ENCODE peak calls at places on chromosomes 5 and 9, in seven cellular contexts. Q is astrocyte, V is ascending aorta, A is SK-N-MC, X is left ventricle myocardium inferior, D is GM23248, O is coronary artery. R is an unnamed sample.

GRCh38 chr5:72815580-72816296 is 723 bp upstream of the TNPO1 start:
- DNase-seq in O (no peak), D (no peak), X (no peak), V (no peak), A (no peak), Q (no peak), R (no peak)

GRCh38 chr9:107896544-107896943 is 407.0 kb upstream of the KLF4 start:
- DNase-seq in A (no peak), Q (no peak), X (no peak), V (no peak), D (no peak), O (no peak), R (no peak)

GRCh38 chr9:36903541-36904435 is 130.3 kb downstream of the PAX5 start:
- DNase-seq in V (no peak), D (peak), A (no peak), X (no peak), Q (peak), O (no peak), R (no peak)

GRCh38 chr9:70561111-70561510 is 146.7 kb upstream of the KLF9 start:
- DNase-seq in V (no peak), D (no peak), A (no peak), Q (no peak), O (no peak), X (no peak), R (no peak)

GRCh38 chr5:14557203-14557725 is 24.3 kb upstream of the OTULINL start:
- DNase-seq in A (no peak), D (no peak), X (peak), V (no peak), Q (no peak), O (no peak), R (no peak)

GRCh38 chr5:56327810-56328209 is 94.7 kb upstream of the ANKRD55 start:
- DNase-seq in A (no peak), V (no peak), O (no peak), D (no peak), X (no peak), Q (no peak), R (no peak)

GRCh38 chr5:72379936-72380335 is 59.8 kb downstream of the PTCD2 start:
- DNase-seq in Q (no peak), D (peak), V (no peak), O (no peak), A (no peak), X (no peak), R (peak)

GRCh38 chr9:117415584-117415937 is 704 bp upstream of the ASTN2 start:
- DNase-seq in D (no peak), O (no peak), A (no peak), X (no peak), Q (no peak), V (no peak), R (no peak)

GRCh38 chr9:132622144-132622543 is 39.7 kb downstream of the BARHL1 start:
- DNase-seq in D (peak), A (no peak), O (no peak), Q (peak), V (no peak), X (no peak), R (peak)

GRCh38 chr5:172713113-172713808 is 57.7 kb downstream of the DUSP1 start:
- DNase-seq in D (peak), O (no peak), X (peak), A (no peak), Q (no peak), V (no peak), R (no peak)

GRCh38 chr5:168529361-168530234 is 493 bp downstream of the FBLL1 start:
- DNase-seq in D (peak), X (no peak), A (no peak), Q (no peak), V (no peak), O (no peak), R (no peak)

GRCh38 chr5:123012321-123012720 is 24.2 kb downstream of the PPIC start:
- DNase-seq in O (no peak), A (peak), Q (no peak), V (no peak), X (no peak), D (peak), R (no peak)

GRCh38 chr9:115210699-115211098 is 92.7 kb upstream of the TNC start:
- DNase-seq in D (no peak), X (no peak), V (no peak), A (no peak), Q (no peak), O (no peak), R (no peak)

GRCh38 chr5:143194206-143194605 is 209.3 kb downstream of the NR3C1 start:
- DNase-seq in Q (no peak), V (no peak), A (peak), X (no peak), D (peak), O (no peak), R (no peak)

GRCh38 chr5:145681686-145682085 is 153.5 kb downstream of the PRELID2 start:
- DNase-seq in V (no peak), Q (peak), D (peak), A (peak), X (no peak), O (no peak), R (peak)

GRCh38 chr5:90940227-90940995 is 381.8 kb downstream of the ADGRV1 start:
- DNase-seq in O (no peak), V (no peak), D (peak), Q (peak), X (no peak), A (no peak), R (peak)

GRCh38 chr5:72018158-72018803 is 89.0 kb upstream of the MAP1B start:
- DNase-seq in Q (no peak), A (peak), X (peak), V (no peak), D (peak), O (no peak), R (no peak)

GRCh38 chr5:175247146-175247545 is 196.8 kb downstream of the DRD1 start:
- DNase-seq in O (no peak), A (no peak), D (peak), X (no peak), Q (peak), V (no peak), R (no peak)

GRCh38 chr5:34789021-34789531 is 49.9 kb upstream of the TTC23L start:
- DNase-seq in O (no peak), V (no peak), D (peak), Q (peak), A (no peak), X (no peak), R (no peak)

GRCh38 chr9:68678430-68678829 is 26.6 kb upstream of the PIP5K1B start:
- DNase-seq in D (peak), O (no peak), A (no peak), X (no peak), V (no peak), Q (no peak), R (no peak)

GRCh38 chr9:137218754-137219271 is 3.2 kb downstream of the RNF208 start:
- DNase-seq in X (no peak), A (no peak), O (no peak), D (peak), V (no peak), Q (peak), R (no peak)

GRCh38 chr9:137460363-137461315 is 1.5 kb upstream of the NSMF start:
- DNase-seq in D (no peak), A (no peak), O (peak), V (no peak), X (no peak), Q (no peak), R (no peak)

GRCh38 chr5:157520911-157521703 is 54.5 kb downstream of the ADAM19 start:
- DNase-seq in O (peak), V (no peak), Q (peak), D (peak), A (no peak), X (peak), R (no peak)

GRCh38 chr9:38671372-38671731 is 48.6 kb downstream of the FAM240B start:
- DNase-seq in Q (no peak), X (no peak), O (no peak), V (no peak), A (no peak), D (no peak), R (no peak)

GRCh38 chr5:104247260-104247659 is 684.7 kb upstream of the NUDT12 start:
- DNase-seq in V (no peak), D (no peak), X (no peak), A (no peak), Q (no peak), O (no peak), R (no peak)

GRCh38 chr5:152349683-152350526 is 55.2 kb downstream of the NMUR2 start:
- DNase-seq in A (no peak), Q (peak), V (no peak), X (peak), O (no peak), D (peak), R (no peak)

GRCh38 chr5:157819502-157820125 is 39.3 kb downstream of the CLINT1 start:
- DNase-seq in V (no peak), Q (no peak), X (no peak), A (no peak), O (no peak), D (no peak), R (no peak)

GRCh38 chr5:176731506-176732192 is 78.7 kb upstream of the UNC5A start:
- DNase-seq in X (no peak), V (no peak), O (no peak), D (no peak), Q (no peak), A (no peak), R (no peak)

GRCh38 chr5:41598011-41598410 is 87.6 kb upstream of the PLCXD3 start:
- DNase-seq in X (no peak), A (no peak), D (peak), O (no peak), Q (peak), V (no peak), R (no peak)

GRCh38 chr5:55593115-55593472 is 58.3 kb upstream of the PLPP1 start:
- DNase-seq in Q (no peak), O (no peak), D (no peak), X (no peak), V (no peak), A (no peak), R (no peak)

GRCh38 chr9:72315510-72316287 is 49.3 kb downstream of the ZFAND5 start:
- DNase-seq in V (no peak), D (peak), X (no peak), Q (peak), O (peak), A (no peak), R (peak)

GRCh38 chr9:99169982-99170761 is 51.6 kb downstream of the ALG2 start:
- DNase-seq in A (no peak), Q (no peak), D (no peak), X (no peak), V (no peak), O (no peak), R (no peak)

GRCh38 chr9:124290053-124290581 is 32.4 kb downstream of the NEK6 start:
- DNase-seq in X (no peak), O (no peak), Q (no peak), D (no peak), A (no peak), V (no peak), R (no peak)

GRCh38 chr9:95460627-95461164 is 56.1 kb downstream of the PTCH1 start:
- DNase-seq in D (no peak), Q (no peak), A (no peak), O (no peak), V (no peak), X (no peak), R (no peak)

GRCh38 chr9:117073539-117074336 is 341.1 kb downstream of the ASTN2 start:
- DNase-seq in D (peak), A (no peak), O (no peak), V (no peak), X (no peak), Q (no peak), R (no peak)

GRCh38 chr5:172380992-172381643 is 73.2 kb downstream of the SH3PXD2B start:
- DNase-seq in O (peak), X (peak), V (no peak), D (peak), Q (peak), A (peak), R (peak)

GRCh38 chr5:14268236-14268701 is 125.1 kb downstream of the TRIO start:
- DNase-seq in X (no peak), D (peak), Q (peak), O (no peak), A (no peak), V (no peak), R (peak)

GRCh38 chr9:86942352-86943222 is 4.7 kb downstream of the GAS1 start:
- DNase-seq in D (no peak), X (no peak), A (no peak), V (no peak), O (no peak), Q (no peak), R (no peak)

GRCh38 chr9:86943871-86944240 is 3.5 kb downstream of the GAS1 start:
- DNase-seq in O (no peak), A (no peak), Q (no peak), X (no peak), V (no peak), D (no peak), R (no peak)

GRCh38 chr9:86944974-86945867 is 2.1 kb downstream of the GAS1 start:
- DNase-seq in Q (no peak), D (peak), O (no peak), V (no peak), X (no peak), A (no peak), R (no peak)

GRCh38 chr9:86941196-86941595 is 6.1 kb downstream of the GAS1 start:
- DNase-seq in X (no peak), V (no peak), A (no peak), D (no peak), Q (no peak), O (no peak), R (no peak)

DNA sequence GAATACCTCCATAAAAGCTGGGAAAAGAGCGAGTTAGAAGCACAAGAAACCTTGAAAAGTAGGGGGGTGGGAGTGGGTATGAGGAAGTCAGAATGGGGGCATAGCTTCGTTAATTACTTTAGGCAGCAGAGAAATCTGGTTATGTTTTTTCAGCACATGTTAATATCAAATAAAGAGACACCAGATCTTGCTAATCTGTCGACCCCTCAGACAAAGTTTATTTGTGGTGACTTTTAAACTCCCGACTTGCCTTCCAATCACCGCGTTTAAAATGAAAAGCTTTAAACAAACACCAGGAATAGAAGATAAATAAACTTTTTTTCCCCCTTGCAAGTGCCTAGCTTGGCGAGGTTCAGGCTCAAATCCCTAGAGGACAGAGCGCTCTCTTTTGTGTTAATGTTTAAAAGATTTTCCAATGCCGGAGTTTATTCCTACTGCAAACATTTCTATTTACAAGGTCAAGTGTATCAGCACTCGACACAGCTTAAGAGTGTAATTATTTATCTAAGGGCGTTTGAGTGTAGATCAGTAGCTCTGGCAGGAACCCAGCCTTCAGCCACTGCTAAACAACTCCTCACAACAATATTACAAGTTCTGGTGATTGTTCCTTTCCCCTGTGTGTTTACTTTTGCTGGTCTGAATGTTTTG is 4.0 kb downstream of the GAS1 start:
- DNase-seq in V (no peak), Q (no peak), X (no peak), O (no peak), A (peak), D (peak), R (no peak)
- H3K4me3 ChIP-seq in V (no peak), Q (no peak), X (peak), O (peak), A (peak), D (peak), R (peak)

GRCh38 chr9:92276223-92277007 is 17.1 kb downstream of the IARS1 start:
- DNase-seq in V (no peak), X (no peak), O (no peak), Q (no peak), D (no peak), A (no peak), R (no peak)

GRCh38 chr9:92275541-92275940 is 18.0 kb downstream of the IARS1 start:
- DNase-seq in X (no peak), O (no peak), V (no peak), D (no peak), A (no peak), Q (no peak), R (no peak)

GRCh38 chr9:92278117-92278516 is 15.4 kb downstream of the IARS1 start:
- DNase-seq in O (no peak), X (no peak), A (no peak), V (no peak), Q (peak), D (peak), R (peak)

DNA sequence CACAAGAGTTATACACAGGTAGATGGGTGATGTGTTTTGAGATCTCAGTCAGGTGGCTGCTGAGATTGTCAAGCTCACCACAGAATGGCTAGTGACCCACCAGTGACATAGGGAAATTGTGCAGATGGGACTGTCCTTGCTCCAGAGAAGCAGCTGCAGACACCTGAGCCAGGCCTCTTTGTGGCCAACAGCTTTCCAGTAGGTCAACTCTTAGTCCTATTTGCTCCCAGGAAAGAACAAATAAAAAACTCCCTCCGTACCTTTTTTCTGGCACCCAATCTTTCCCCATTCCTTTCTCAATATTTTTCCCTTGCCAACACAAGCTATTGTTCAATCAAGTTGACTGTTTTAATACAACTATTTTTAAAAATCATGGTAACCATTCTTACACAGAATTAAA is 14.2 kb downstream of the IARS1 start:
- DNase-seq in Q (no peak), O (no peak), X (no peak), D (no peak), A (no peak), V (no peak), R (no peak)
- H3K4me3 ChIP-seq in Q (no peak), O (no peak), X (no peak), D (no peak), A (no peak), V (no peak), R (no peak)

DNA sequence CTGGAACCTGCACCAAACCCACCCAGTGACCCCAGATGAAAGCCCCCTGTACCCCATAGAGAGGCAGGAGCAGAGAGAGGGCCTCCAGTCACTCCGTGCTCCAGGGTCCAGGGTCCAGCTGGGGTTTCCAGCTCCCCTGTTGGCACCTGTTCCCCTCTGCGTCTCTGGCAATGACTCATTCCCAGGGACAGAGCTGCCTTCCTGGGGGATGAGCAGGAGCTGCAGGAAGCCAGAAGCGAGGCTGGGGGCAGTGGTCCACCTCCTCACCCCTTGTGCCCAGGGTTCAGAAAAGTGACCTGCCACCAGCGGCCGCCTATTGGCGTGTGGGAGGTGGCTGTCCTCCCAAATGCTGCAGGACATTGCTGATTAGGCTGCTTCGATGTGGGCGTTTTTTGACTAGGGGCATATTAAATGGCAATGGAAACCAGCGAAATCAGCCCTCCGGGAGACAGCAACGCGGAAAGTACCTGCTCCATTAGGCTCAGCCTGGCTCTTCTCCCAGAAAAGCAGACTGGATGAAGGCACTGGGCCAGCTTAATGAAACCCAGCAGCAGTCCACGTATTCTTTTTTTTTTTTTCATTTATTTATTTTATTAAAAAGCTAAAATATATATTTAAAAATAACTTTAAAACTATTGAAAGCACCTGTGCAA is 97.4 kb downstream of the DAP start:
- DNase-seq in D (peak), Q (peak), X (no peak), O (peak), V (no peak), A (no peak), R (peak)
- H3K4me3 ChIP-seq in D (no peak), Q (no peak), X (no peak), O (no peak), V (no peak), A (no peak), R (no peak)

GRCh38 chr5:102865510-102866314 is 110.6 kb downstream of the PAM start:
- DNase-seq in X (peak), A (no peak), O (peak), V (peak), D (peak), Q (peak), R (peak)
- H3K4me3 ChIP-seq in X (peak), A (peak), O (peak), V (peak), D (peak), Q (peak), R (peak)

DNA sequence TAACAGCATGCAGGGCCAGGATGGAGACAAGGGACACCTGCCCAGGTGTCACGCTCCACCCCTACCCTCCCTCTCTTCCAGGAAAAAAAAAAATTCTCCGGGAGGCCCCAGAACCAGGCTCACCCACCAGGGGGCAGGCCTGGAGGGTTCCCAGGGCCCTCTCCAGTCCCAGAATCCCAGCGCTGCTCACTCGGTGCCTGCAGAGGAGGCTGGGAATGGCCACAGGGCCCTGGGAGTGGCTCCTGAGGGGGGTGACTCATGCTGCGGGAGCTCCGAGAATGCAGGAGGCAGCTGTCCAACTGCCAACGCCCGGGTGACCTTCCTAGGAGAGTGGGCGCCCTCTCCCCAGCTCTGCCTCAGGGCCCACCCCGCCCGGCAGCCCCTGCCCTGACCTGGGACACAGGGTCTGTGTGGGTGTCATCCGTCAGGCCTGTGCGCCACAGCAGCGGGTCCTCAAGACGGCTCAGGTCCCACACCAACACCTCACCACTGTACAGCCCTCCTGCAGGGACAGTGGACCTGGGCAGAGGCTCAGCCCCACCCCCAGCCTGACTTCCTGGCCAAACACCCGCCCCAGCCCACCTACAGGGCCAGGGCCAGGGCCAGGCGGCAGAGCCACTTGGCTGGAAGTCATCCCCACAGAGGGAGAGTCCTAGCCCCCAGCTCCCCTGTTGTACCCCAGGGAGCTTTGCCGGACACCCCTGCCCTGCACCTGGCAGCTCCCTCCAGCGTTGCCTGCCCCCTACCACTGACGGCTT is 21.2 kb downstream of the DYNC2I2 start:
- DNase-seq in Q (peak), A (no peak), X (peak), D (peak), V (peak), O (peak), R (peak)
- H3K4me3 ChIP-seq in Q (no peak), A (no peak), X (peak), D (peak), V (peak), O (peak), R (no peak)

GRCh38 chr5:43649256-43649655 is 46.3 kb downstream of the NNT start:
- DNase-seq in D (peak), Q (peak), X (no peak), V (no peak), O (no peak), A (no peak), R (peak)
- H3K4me3 ChIP-seq in D (no peak), Q (no peak), X (no peak), V (no peak), O (no peak), A (no peak), R (no peak)